ENCODE peak calls at places on chromosomes 11 and 22, in four cellular contexts. N is prostate gland; E is CD4-positive, alpha-beta memory T cell; W is lung. C is an unnamed sample. For H3K4me1, the result is how much of the 10 kb centered on the place peaks cover.

GRCh38 chr11:62514151-62514550 is 32.5 kb downstream of the AHNAK start:
- DNase-seq in N (no peak), E (no peak), W (no peak), C (no peak)

GRCh38 chr11:124724854-124725718 is 14.7 kb upstream of the NRGN start:
- DNase-seq in N (no peak), E (no peak), W (peak), C (no peak)

GRCh38 chr11:93034031-93034430 is 64.6 kb downstream of the MTNR1B start:
- DNase-seq in N (no peak), E (no peak), W (no peak), C (no peak)

GRCh38 chr11:70108250-70108649 is 30.1 kb downstream of the ANO1 start:
- DNase-seq in N (no peak), E (no peak), W (no peak), C (no peak)

GRCh38 chr11:67280341-67280790 is 8.7 kb upstream of the ANKRD13D start:
- DNase-seq in N (no peak), E (no peak), W (no peak), C (no peak)

GRCh38 chr11:78044706-78045105 is 19.0 kb upstream of the THRSP start:
- DNase-seq in N (no peak), E (no peak), W (peak), C (no peak)

GRCh38 chr22:20128902-20129746 is 2.5 kb upstream of the ZDHHC8 start:
- DNase-seq in N (no peak), E (peak), W (no peak), C (no peak)

GRCh38 chr11:23931443-23931842 is 565.4 kb upstream of the LUZP2 start:
- DNase-seq in N (no peak), E (no peak), W (no peak), C (no peak)

GRCh38 chr11:23201936-23202522 is 341.8 kb upstream of the CCDC179 start:
- DNase-seq in N (no peak), E (no peak), W (no peak), C (no peak)

GRCh38 chr11:36622431-36623136 is 24.5 kb upstream of the RAG2 start:
- DNase-seq in N (no peak), E (no peak), W (no peak), C (no peak)

GRCh38 chr22:34914871-34915270 is 151.1 kb upstream of the ISX start:
- DNase-seq in N (no peak), E (no peak), W (no peak), C (no peak)

GRCh38 chr22:36580846-36581245 is 51.9 kb upstream of the EIF3D start:
- DNase-seq in N (no peak), E (no peak), W (no peak), C (no peak)

GRCh38 chr11:107561688-107562087 is 3.8 kb downstream of the ALKBH8 start:
- DNase-seq in N (no peak), E (no peak), W (no peak), C (no peak)

GRCh38 chr11:90318651-90319050 is 95.8 kb upstream of the CHORDC1 start:
- DNase-seq in N (no peak), E (no peak), W (no peak), C (no peak)

GRCh38 chr11:41398175-41398574 is 61.3 kb downstream of the LRRC4C start:
- DNase-seq in N (no peak), E (no peak), W (no peak), C (no peak)

GRCh38 chr11:68296344-68297051 is 15.9 kb upstream of the LRP5 start:
- DNase-seq in N (no peak), E (no peak), W (no peak), C (no peak)

GRCh38 chr22:30705710-30706651 is 11.3 kb downstream of the OSBP2 start:
- DNase-seq in N (no peak), E (no peak), W (no peak), C (no peak)

GRCh38 chr22:27474112-27474571 is 327.4 kb downstream of the MN1 start:
- DNase-seq in N (no peak), E (no peak), W (no peak), C (no peak)

GRCh38 chr22:37254206-37254866 is 10.3 kb upstream of the RAC2 start:
- DNase-seq in N (no peak), E (no peak), W (no peak), C (no peak)

GRCh38 chr11:62678770-62679696 is at the start of gene UBXN1:
- DNase-seq in N (peak), E (peak), W (peak), C (peak)

GRCh38 chr11:4531666-4532065 is 13.3 kb upstream of the OR52M1 start:
- DNase-seq in N (no peak), E (no peak), W (no peak), C (no peak)

GRCh38 chr11:19350093-19350665 is 109.4 kb upstream of the E2F8 start:
- DNase-seq in N (no peak), E (no peak), W (no peak), C (no peak)

GRCh38 chr11:48216510-48216909 is at the start of gene OR4B1:
- DNase-seq in N (no peak), E (no peak), W (no peak), C (no peak)

GRCh38 chr11:2431395-2431794 is 12.9 kb downstream of the TRPM5 start:
- DNase-seq in N (no peak), E (no peak), W (no peak), C (no peak)

GRCh38 chr11:45219411-45219810 is 66.7 kb downstream of the SYT13 start:
- DNase-seq in N (no peak), E (no peak), W (no peak), C (no peak)

GRCh38 chr22:26610072-26610958 is 7.5 kb downstream of the CRYBB1 start:
- DNase-seq in N (no peak), E (peak), W (no peak), C (no peak)

GRCh38 chr11:41836426-41836825 is 377.0 kb upstream of the LRRC4C start:
- DNase-seq in N (no peak), E (no peak), W (no peak), C (no peak)

GRCh38 chr11:64206457-64207246 is at the start of gene FERMT3:
- DNase-seq in N (no peak), E (peak), W (peak), C (no peak)

GRCh38 chr22:37639771-37640590 is 512 bp downstream of the SH3BP1 start:
- DNase-seq in N (no peak), E (no peak), W (no peak), C (no peak)

GRCh38 chr11:124207102-124207792 is 24.1 kb downstream of the OR10D3 start:
- DNase-seq in N (no peak), E (no peak), W (no peak), C (no peak)

GRCh38 chr22:35399114-35399677 is 744 bp upstream of the MCM5 start:
- DNase-seq in N (no peak), E (no peak), W (no peak), C (no peak)

GRCh38 chr11:134046681-134047449 is 22.0 kb upstream of the JAM3 start:
- DNase-seq in N (no peak), E (no peak), W (no peak), C (no peak)

GRCh38 chr22:30731658-30732057 is 37.0 kb downstream of the OSBP2 start:
- DNase-seq in N (no peak), E (no peak), W (no peak), C (no peak)

GRCh38 chr11:71504526-71504925 is 22.5 kb upstream of the KRTAP5-7 start:
- DNase-seq in N (no peak), E (no peak), W (no peak), C (no peak)

GRCh38 chr11:115453158-115453557 is 51.1 kb downstream of the CADM1 start:
- DNase-seq in N (no peak), E (no peak), W (no peak), C (no peak)

GRCh38 chr11:116232364-116232801 is 540.4 kb downstream of the BUD13 start:
- DNase-seq in N (no peak), E (no peak), W (no peak), C (no peak)

GRCh38 chr11:46348986-46349401 is 1.7 kb downstream of the DGKZ start:
- DNase-seq in N (no peak), E (peak), W (no peak), C (no peak)
- H3K4me1 ChIP-seq in N (under half), E (half or more), W (under half), C (half or more)

DNA sequence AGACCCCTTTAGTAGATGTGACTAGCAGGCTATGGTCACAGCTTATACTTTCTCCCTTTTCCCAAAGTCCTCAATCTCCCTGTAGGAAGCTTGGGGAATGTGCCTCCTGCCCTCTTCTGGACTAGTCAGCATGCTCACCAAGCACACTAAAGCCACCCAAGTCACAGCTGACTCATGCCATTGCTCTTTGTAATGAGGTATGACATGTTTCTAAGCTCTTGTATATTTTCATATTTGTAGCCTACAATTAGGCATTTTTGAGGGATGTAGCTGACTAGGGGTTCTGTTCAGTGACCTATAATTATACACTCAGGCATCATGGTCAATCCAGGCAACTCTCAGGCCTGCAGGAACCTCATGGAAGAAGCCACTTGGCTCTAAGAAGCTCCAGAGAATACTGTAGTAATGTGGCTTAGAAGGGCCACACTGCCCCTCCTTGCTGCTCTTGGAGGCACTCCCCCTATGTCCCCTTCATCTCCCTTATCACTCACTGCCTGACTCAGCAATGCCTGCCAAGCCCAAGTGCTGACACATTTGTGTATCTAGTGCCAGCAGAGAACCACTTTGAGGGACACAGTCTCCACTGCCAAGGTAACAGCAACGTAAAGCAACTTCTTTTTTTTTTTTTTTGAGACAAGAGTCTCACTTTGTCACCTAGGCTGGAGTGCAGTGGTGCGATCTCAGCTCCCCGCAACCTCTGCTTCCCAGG is 86.2 kb downstream of the RPL27A start:
- DNase-seq in N (no peak), E (no peak), W (peak), C (no peak)
- H3K4me1 ChIP-seq in N (under half), E (under half), W (under half), C (half or more)

DNA sequence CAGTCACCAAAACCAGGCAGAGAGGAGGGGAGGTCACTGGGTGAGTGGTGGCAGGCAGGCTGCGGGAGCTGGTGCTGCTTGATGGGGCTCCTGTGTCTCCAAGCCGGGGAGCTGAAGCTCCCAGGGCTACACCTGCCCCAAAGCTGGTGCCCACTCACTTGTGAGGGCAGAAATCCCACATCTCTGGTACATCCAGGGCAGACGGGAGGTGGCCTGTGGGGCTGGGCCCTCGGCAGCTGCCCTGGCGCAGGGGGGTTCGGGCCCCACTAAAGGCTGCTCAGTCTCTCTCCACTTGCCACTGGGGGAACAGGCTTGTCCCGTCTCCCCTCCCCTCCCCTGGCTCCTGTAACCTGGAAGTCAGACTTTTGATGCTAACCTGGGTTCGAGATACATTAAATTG is 55.6 kb upstream of the PPARA start:
- DNase-seq in N (no peak), E (no peak), W (no peak), C (no peak)
- H3K4me1 ChIP-seq in N (under half), E (under half), W (under half), C (under half)

GRCh38 chr22:48564995-48565394 is 1262.7 kb downstream of the BRD1 start:
- DNase-seq in N (no peak), E (no peak), W (no peak), C (no peak)
- H3K4me1 ChIP-seq in N (under half), E (under half), W (under half), C (under half)

DNA sequence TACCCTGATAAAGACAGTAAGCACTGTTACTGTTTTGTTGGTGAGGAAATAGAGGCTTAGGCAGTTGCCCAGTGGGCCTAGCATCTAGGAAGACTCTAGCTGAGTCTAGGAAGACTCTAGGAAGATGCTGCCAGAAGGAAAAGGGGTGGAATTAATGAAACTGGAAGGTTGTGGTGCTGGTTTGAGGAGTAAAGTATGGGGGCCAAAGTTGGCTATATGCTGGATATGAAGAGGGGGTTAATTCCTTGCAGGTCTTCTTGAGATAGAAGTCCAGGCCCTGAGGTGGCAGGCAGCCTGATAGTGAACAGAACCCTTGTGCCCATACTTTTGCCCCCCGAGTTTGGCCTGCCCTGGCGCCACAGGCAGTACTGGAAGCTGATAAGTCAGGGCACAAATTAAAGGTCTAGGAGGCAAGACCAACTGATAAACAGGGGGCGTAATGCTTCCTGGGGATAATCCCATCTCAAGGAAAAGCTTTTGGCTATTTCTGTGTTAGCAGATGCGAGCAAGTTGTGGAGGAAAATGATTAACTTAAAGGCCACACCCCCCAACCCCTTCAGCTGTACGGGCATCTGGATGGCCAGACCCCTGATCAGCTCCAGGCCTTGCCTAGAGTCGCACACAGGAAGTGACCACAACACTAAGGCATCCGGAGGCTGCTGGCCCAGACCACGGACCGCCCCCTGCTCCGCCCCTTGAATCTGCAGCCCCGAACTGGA is 3.1 kb downstream of the ILK start:
- DNase-seq in N (peak), E (peak), W (peak), C (peak)
- H3K4me1 ChIP-seq in N (under half), E (half or more), W (under half), C (half or more)

GRCh38 chr22:49954991-49955580 is 5.5 kb upstream of the PIM3 start:
- DNase-seq in N (no peak), E (no peak), W (no peak), C (no peak)
- H3K4me1 ChIP-seq in N (half or more), E (under half), W (under half), C (half or more)